ENCODE peak calls at places on chromosomes 11 and 22, in six cellular contexts. Q is HCT116, K is K562, W is HepG2, L is SK-N-SH, D is GM12878. N is an unnamed sample.

GRCh38 chr22:31579835-31580242 is 82.2 kb downstream of the PISD start:
- DNase-seq in Q (no peak), K (no peak), W (peak), L (no peak), D (no peak), N (no peak)

GRCh38 chr11:17475666-17476316 is 854 bp downstream of the ABCC8 start:
- DNase-seq in Q (no peak), K (no peak), W (no peak), L (peak), D (no peak), N (no peak)

GRCh38 chr22:19178065-19178658 is 374 bp downstream of the SLC25A1 start:
- DNase-seq in Q (no peak), K (peak), W (peak), L (peak), D (no peak), N (no peak)

GRCh38 chr11:115324569-115325432 is 179.4 kb downstream of the CADM1 start:
- DNase-seq in Q (no peak), K (peak), W (peak), L (peak), D (peak), N (peak)

GRCh38 chr11:109747839-109748238 is 325.8 kb downstream of the C11orf87 start:
- DNase-seq in Q (no peak), K (no peak), W (no peak), L (no peak), D (no peak), N (no peak)

GRCh38 chr11:10627306-10627705 is 58.8 kb upstream of the LYVE1 start:
- DNase-seq in Q (no peak), K (no peak), W (no peak), L (no peak), D (no peak), N (no peak)

GRCh38 chr11:60378359-60378758 is at the start of gene MS4A7:
- DNase-seq in Q (no peak), K (no peak), W (no peak), L (no peak), D (peak), N (no peak)

GRCh38 chr11:72969894-72970335 is 155.7 kb downstream of the ATG16L2 start:
- DNase-seq in Q (no peak), K (no peak), W (no peak), L (no peak), D (peak), N (peak)

GRCh38 chr22:29992341-29993275 is 87.7 kb upstream of the HORMAD2 start:
- DNase-seq in Q (no peak), K (no peak), W (peak), L (no peak), D (no peak), N (no peak)

GRCh38 chr22:42368379-42369249 is 63.6 kb downstream of the NFAM1 start:
- DNase-seq in Q (no peak), K (peak), W (no peak), L (no peak), D (no peak), N (no peak)

GRCh38 chr22:37166675-37167066 is 17.0 kb upstream of the IL2RB start:
- DNase-seq in Q (no peak), K (peak), W (peak), L (peak), D (no peak), N (peak)

GRCh38 chr11:15624701-15625100 is 510.0 kb downstream of the INSC start:
- DNase-seq in Q (no peak), K (no peak), W (no peak), L (no peak), D (no peak), N (no peak)

GRCh38 chr22:46657655-46657953 is 37.4 kb downstream of the GRAMD4 start:
- DNase-seq in Q (no peak), K (no peak), W (no peak), L (no peak), D (no peak), N (no peak)

GRCh38 chr11:12258451-12258850 is 118.9 kb upstream of the PARVA start:
- DNase-seq in Q (no peak), K (peak), W (peak), L (no peak), D (no peak), N (no peak)

GRCh38 chr11:7906481-7906880 is 24.6 kb downstream of the OR10A6 start:
- DNase-seq in Q (no peak), K (no peak), W (no peak), L (no peak), D (no peak), N (no peak)

GRCh38 chr11:47991266-47991830 is 11.0 kb downstream of the PTPRJ start:
- DNase-seq in Q (no peak), K (no peak), W (no peak), L (no peak), D (no peak), N (no peak)
- TF ChIP-seq SIN3A in Q (no peak), K (no peak), W (no peak), L (no peak), D (no peak), N (no peak)

DNA sequence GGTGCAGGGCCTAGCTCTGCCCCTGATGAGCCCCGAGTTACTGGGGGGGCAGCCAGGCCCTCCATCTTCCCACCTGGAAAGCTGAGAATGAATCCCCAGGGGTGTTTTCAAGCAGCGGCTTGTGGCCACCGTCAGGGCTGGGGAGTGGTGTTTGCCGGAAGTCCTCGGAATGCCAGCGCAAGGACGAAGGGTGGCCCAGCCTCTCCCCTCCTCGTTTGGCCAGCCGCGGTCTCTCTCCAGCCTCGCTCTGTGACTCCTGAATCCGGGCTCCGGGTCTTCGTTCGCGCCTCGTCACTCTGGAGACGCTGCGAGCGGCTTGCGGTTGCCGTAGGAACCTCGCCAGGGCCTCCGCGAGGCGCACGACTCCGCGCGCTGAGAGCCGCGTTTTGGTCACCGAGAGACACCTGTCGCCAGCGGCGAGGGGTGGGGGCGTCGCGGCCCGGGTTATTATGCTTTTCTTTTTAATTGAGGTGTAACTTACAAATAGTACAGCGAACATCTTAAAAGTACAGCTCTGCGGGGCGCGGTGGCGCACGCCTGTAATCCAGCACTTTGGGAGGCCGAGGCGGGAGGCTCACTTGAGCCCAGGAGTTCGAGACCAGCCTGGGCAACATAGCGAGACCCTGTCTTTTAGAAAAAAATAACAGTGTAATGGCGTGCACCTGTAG is 6.3 kb upstream of the KDELR3 start:
- DNase-seq in Q (peak), K (peak), W (peak), L (peak), D (no peak), N (no peak)
- H3K4me3 ChIP-seq in Q (peak), K (peak), W (no peak), L (no peak), D (no peak), N (peak)

DNA sequence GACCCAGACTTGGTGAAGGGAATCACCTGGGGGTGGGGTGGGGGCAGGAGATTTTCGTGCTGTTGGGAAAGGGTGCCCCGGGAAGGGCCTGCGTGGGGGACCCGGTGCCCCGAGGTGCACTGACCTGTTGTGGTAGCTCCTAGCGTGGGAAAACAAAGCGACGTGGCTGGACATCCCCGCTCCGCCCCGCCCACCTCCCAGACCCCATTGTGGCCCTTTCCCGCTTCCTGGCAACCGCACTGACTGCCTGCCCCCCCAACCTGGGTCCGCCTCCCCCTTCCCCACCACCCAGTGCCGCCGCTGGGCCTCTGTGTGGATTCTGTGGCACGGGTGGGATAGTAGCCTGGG is 2.5 kb upstream of the TYMP start:
- DNase-seq in Q (no peak), K (no peak), W (no peak), L (peak), D (no peak), N (no peak)
- TF ChIP-seq SIN3A in Q (no peak), K (no peak), W (no peak), L (no peak), D (no peak), N (no peak)

DNA sequence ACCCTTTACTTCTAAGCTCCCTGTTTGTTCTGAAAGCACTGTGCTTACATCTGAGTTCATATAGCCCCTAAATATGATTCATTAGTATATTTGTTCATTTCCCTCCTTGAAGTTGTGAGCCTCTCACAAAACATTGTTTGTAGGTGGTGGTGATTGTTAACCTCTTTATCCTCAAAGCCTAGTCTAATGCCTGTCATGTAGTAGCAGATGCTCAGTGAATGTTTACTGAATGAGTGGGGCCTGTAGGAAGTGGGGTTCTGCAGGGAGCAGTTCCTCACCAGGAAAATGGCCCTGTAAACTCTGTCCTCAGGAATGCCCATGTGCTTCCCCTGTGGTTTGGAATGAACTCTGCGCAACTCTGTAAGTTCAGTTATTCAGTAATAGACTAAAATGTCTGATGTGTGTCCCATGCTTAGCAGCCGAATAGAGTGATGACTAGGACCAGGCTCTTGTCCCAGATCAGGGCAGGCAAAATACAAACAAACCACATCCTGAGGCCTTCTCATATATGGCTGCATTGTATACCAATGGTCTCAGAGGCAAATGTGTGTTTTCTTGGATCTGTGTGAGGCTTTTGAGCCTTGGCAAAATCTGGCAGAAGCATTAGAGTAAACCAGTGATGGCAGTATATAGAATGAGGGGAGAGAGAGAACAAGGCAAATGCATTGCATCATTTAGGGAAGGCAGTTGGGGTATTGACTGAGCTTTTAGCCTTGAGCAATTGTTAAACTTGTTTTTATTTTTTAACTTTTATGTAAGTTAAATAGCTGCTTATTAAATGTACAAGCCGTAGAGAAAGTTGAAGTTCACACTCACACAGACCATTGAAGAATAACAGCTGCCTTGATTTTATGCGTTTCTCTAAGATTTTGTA is 91.4 kb upstream of the BIRC3 start:
- DNase-seq in Q (no peak), K (no peak), W (peak), L (no peak), D (no peak), N (no peak)
- H3K4me3 ChIP-seq in Q (no peak), K (no peak), W (no peak), L (no peak), D (no peak), N (no peak)

GRCh38 chr22:48899523-48900326 is 927.9 kb downstream of the BRD1 start:
- DNase-seq in Q (no peak), K (no peak), W (no peak), L (no peak), D (no peak), N (no peak)
- TF ChIP-seq SIN3A in Q (no peak), K (no peak), W (no peak), L (no peak), D (no peak), N (no peak)

DNA sequence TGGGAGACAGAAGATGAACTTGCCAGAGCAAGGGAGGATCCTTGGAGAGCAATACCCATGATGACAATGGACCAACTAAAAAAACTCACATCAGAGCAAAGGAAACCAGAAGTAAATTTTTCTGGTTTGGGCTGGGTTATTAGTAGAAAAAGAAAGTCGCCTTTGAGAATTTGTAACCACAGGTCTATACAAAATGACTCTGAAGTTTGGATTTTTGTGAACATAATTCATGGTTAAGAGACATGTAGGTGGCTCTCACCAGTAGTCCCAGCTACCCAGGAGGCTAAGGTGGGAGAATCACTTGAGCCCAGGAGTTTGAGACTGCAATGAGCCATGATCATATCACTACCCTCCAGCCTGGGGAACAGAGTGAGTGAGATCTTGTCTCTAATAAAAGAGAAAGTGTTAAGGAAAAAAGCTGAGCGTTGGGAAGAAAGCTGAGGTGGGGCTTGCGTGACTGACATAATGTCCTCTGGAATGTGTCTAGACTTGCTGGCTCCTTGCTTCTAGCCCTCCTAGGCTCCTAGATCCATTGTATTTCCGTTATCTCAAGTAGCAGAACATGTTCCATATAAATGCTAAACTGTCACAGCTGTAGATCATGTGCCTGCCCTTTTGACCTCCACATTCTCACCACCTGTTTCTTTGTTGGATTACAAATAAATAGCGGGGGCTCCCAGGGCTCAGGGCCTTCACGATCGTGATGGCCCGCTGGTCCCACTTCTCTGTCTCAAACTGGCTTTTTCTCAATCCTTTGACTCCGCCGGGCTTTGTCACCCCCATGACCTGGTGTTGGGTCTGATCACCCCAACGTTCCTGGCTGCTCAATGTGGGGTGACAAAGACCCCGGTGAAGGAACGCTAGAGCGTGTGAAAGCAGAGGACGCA is 56.2 kb upstream of the SC5D start:
- DNase-seq in Q (no peak), K (no peak), W (no peak), L (no peak), D (peak), N (no peak)
- H3K4me3 ChIP-seq in Q (no peak), K (no peak), W (no peak), L (no peak), D (peak), N (no peak)

DNA sequence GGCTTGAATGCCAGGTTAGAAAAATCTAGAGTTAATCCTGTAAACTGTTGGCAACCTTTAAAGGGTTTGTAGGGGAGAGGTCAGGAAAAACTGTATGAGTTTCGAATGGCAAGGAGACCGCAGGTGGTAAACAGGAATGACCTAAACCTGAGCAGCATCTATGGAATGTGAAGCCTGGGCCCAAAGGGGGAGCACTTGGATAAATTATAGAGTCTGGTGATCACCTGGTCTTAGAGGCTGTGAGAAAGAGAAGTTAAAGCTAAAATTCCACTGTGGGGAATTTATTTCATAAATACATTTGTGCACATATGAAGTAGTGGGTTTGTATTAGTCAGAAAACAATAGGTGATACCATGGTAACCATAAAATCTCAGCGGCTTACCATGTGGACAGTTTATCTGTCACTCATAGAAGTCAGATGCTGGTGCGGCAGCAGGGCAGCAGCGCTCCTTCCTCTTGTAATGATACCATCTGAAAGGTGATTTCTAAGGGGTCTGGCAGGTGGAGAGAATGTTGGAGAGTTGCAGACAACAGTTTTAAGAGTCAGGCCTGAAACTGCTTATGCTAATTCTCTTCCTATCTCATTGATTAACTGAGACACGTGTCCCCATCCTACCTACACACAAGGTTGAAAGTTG is 1104.4 kb upstream of the CCDC90B start:
- DNase-seq in Q (no peak), K (no peak), W (no peak), L (no peak), D (no peak), N (no peak)
- TF ChIP-seq SIN3A in Q (no peak), K (no peak), W (no peak), L (no peak), D (no peak), N (no peak)

DNA sequence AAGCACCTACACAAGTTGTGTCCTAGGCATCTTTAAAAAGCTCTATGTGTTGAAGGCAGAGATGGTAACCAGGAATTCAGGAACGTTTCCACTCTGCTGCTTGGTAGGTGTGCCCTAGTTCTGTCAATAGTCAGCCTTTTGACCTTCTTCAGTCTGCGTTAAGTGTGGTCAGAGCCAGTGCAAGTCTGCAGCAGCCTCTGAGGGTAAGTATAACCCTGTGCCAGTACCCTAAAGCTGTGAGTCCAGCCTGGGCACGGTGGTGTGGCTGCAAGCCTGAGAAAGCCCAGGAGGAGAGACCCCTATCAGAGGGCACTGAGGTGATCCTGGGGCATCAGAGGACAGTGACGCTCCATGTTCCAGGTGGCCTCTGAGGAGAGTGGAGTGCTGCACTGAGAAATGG is 76.8 kb upstream of the ADORA2A start:
- DNase-seq in Q (no peak), K (no peak), W (no peak), L (no peak), D (no peak), N (no peak)
- H3K4me3 ChIP-seq in Q (no peak), K (no peak), W (no peak), L (no peak), D (no peak), N (no peak)

GRCh38 chr11:64539239-64539638 is 51.8 kb upstream of the SLC22A12 start:
- DNase-seq in Q (no peak), K (no peak), W (no peak), L (no peak), D (no peak), N (no peak)

GRCh38 chr11:64536997-64537396 is 54.0 kb upstream of the SLC22A12 start:
- DNase-seq in Q (no peak), K (no peak), W (no peak), L (no peak), D (no peak), N (no peak)

GRCh38 chr11:64539711-64540420 is 51.2 kb upstream of the SLC22A12 start:
- DNase-seq in Q (no peak), K (no peak), W (no peak), L (no peak), D (no peak), N (no peak)

GRCh38 chr11:64537876-64538275 is 53.1 kb upstream of the SLC22A12 start:
- DNase-seq in Q (no peak), K (no peak), W (no peak), L (no peak), D (no peak), N (no peak)

GRCh38 chr11:64538501-64538951 is 52.5 kb upstream of the SLC22A12 start:
- DNase-seq in Q (no peak), K (no peak), W (no peak), L (no peak), D (no peak), N (no peak)
- TF ChIP-seq SIN3A in Q (no peak), K (no peak), W (no peak), L (no peak), D (no peak), N (no peak)

GRCh38 chr11:78691215-78691614 is 116.6 kb upstream of the NARS2 start:
- DNase-seq in Q (no peak), K (no peak), W (no peak), L (no peak), D (no peak), N (no peak)
- H3K4me3 ChIP-seq in Q (no peak), K (no peak), W (no peak), L (no peak), D (no peak), N (no peak)

N was measured in Panc1.